ENCODE peak calls at places on chromosomes 4 and X, in eight cellular contexts. One of them, this sample, is unnamed.

GRCh38 chr4:61984260-61984909 is 784.3 kb downstream of the ADGRL3 start:
- DNase-seq in activated CD4-positive, alpha-beta T cell treated with anti-CD3 and anti-CD28 coated beads, Interleukin-2, amount 50 U/mL, for 4 hours: no peak
- DNase-seq in NCI-H1436: no peak
- DNase-seq in stimulated activated CD8-positive, alpha-beta memory T cell treated with anti-CD3 and anti-CD28 coated beads, Interleukin-7, amount 100 ng/mL, for 24 hours: no peak
- DNase-seq in progenitor cell of endocrine pancreas: no peak
- DNase-seq in iPS-NIHi11: peak; percentile 26
- DNase-seq in activated CD4-positive, CD25-positive, alpha-beta regulatory T cell treated with anti-CD3 and anti-CD28 coated beads, Interleukin-2, amount 50 U/mL, for 72 hours: no peak
- DNase-seq in HS-5: no peak
- DNase-seq in this sample: no peak

GRCh38 chr4:8194306-8195242 is 4.5 kb upstream of the SH3TC1 start:
- DNase-seq in activated CD4-positive, alpha-beta T cell treated with anti-CD3 and anti-CD28 coated beads, Interleukin-2, amount 50 U/mL, for 4 hours: no peak
- DNase-seq in NCI-H1436: no peak
- DNase-seq in stimulated activated CD8-positive, alpha-beta memory T cell treated with anti-CD3 and anti-CD28 coated beads, Interleukin-7, amount 100 ng/mL, for 24 hours: no peak
- DNase-seq in progenitor cell of endocrine pancreas: no peak
- DNase-seq in iPS-NIHi11: no peak
- DNase-seq in activated CD4-positive, CD25-positive, alpha-beta regulatory T cell treated with anti-CD3 and anti-CD28 coated beads, Interleukin-2, amount 50 U/mL, for 72 hours: no peak
- DNase-seq in HS-5: no peak
- DNase-seq in this sample: no peak

GRCh38 chrX:97234471-97235097 is 350.9 kb downstream of the RPA4 start:
- DNase-seq in activated CD4-positive, alpha-beta T cell treated with anti-CD3 and anti-CD28 coated beads, Interleukin-2, amount 50 U/mL, for 4 hours: no peak
- DNase-seq in NCI-H1436: no peak
- DNase-seq in stimulated activated CD8-positive, alpha-beta memory T cell treated with anti-CD3 and anti-CD28 coated beads, Interleukin-7, amount 100 ng/mL, for 24 hours: no peak
- DNase-seq in progenitor cell of endocrine pancreas: no peak
- DNase-seq in iPS-NIHi11: no peak
- DNase-seq in activated CD4-positive, CD25-positive, alpha-beta regulatory T cell treated with anti-CD3 and anti-CD28 coated beads, Interleukin-2, amount 50 U/mL, for 72 hours: no peak
- DNase-seq in HS-5: no peak
- DNase-seq in this sample: no peak

GRCh38 chr4:110631582-110632505 is 9.0 kb upstream of the PITX2 start:
- DNase-seq in activated CD4-positive, alpha-beta T cell treated with anti-CD3 and anti-CD28 coated beads, Interleukin-2, amount 50 U/mL, for 4 hours: no peak
- DNase-seq in NCI-H1436: no peak
- DNase-seq in stimulated activated CD8-positive, alpha-beta memory T cell treated with anti-CD3 and anti-CD28 coated beads, Interleukin-7, amount 100 ng/mL, for 24 hours: no peak
- DNase-seq in progenitor cell of endocrine pancreas: peak; percentile 74
- DNase-seq in iPS-NIHi11: peak; percentile 75
- DNase-seq in activated CD4-positive, CD25-positive, alpha-beta regulatory T cell treated with anti-CD3 and anti-CD28 coated beads, Interleukin-2, amount 50 U/mL, for 72 hours: no peak
- DNase-seq in HS-5: peak; percentile 83
- DNase-seq in this sample: peak; percentile 81

GRCh38 chr4:110798682-110799081 is 175.8 kb upstream of the PITX2 start:
- DNase-seq in activated CD4-positive, alpha-beta T cell treated with anti-CD3 and anti-CD28 coated beads, Interleukin-2, amount 50 U/mL, for 4 hours: no peak
- DNase-seq in NCI-H1436: no peak
- DNase-seq in stimulated activated CD8-positive, alpha-beta memory T cell treated with anti-CD3 and anti-CD28 coated beads, Interleukin-7, amount 100 ng/mL, for 24 hours: no peak
- DNase-seq in progenitor cell of endocrine pancreas: no peak
- DNase-seq in iPS-NIHi11: no peak
- DNase-seq in activated CD4-positive, CD25-positive, alpha-beta regulatory T cell treated with anti-CD3 and anti-CD28 coated beads, Interleukin-2, amount 50 U/mL, for 72 hours: no peak
- DNase-seq in HS-5: no peak
- DNase-seq in this sample: no peak

GRCh38 chr4:110480741-110481271 is 4.9 kb downstream of the ENPEP start:
- DNase-seq in activated CD4-positive, alpha-beta T cell treated with anti-CD3 and anti-CD28 coated beads, Interleukin-2, amount 50 U/mL, for 4 hours: no peak
- DNase-seq in NCI-H1436: no peak
- DNase-seq in stimulated activated CD8-positive, alpha-beta memory T cell treated with anti-CD3 and anti-CD28 coated beads, Interleukin-7, amount 100 ng/mL, for 24 hours: no peak
- DNase-seq in progenitor cell of endocrine pancreas: no peak
- DNase-seq in iPS-NIHi11: no peak
- DNase-seq in activated CD4-positive, CD25-positive, alpha-beta regulatory T cell treated with anti-CD3 and anti-CD28 coated beads, Interleukin-2, amount 50 U/mL, for 72 hours: no peak
- DNase-seq in HS-5: no peak
- DNase-seq in this sample: no peak

GRCh38 chr4:47662975-47663374 is 174.9 kb downstream of the CORIN start:
- DNase-seq in activated CD4-positive, alpha-beta T cell treated with anti-CD3 and anti-CD28 coated beads, Interleukin-2, amount 50 U/mL, for 4 hours: no peak
- DNase-seq in NCI-H1436: no peak
- DNase-seq in stimulated activated CD8-positive, alpha-beta memory T cell treated with anti-CD3 and anti-CD28 coated beads, Interleukin-7, amount 100 ng/mL, for 24 hours: no peak
- DNase-seq in progenitor cell of endocrine pancreas: no peak
- DNase-seq in iPS-NIHi11: peak; percentile 38
- DNase-seq in activated CD4-positive, CD25-positive, alpha-beta regulatory T cell treated with anti-CD3 and anti-CD28 coated beads, Interleukin-2, amount 50 U/mL, for 72 hours: no peak
- DNase-seq in HS-5: no peak
- DNase-seq in this sample: peak; percentile 11

GRCh38 chr4:17030543-17030942 is 132.1 kb upstream of the LDB2 start:
- DNase-seq in activated CD4-positive, alpha-beta T cell treated with anti-CD3 and anti-CD28 coated beads, Interleukin-2, amount 50 U/mL, for 4 hours: no peak
- DNase-seq in NCI-H1436: no peak
- DNase-seq in stimulated activated CD8-positive, alpha-beta memory T cell treated with anti-CD3 and anti-CD28 coated beads, Interleukin-7, amount 100 ng/mL, for 24 hours: no peak
- DNase-seq in progenitor cell of endocrine pancreas: no peak
- DNase-seq in iPS-NIHi11: no peak
- DNase-seq in activated CD4-positive, CD25-positive, alpha-beta regulatory T cell treated with anti-CD3 and anti-CD28 coated beads, Interleukin-2, amount 50 U/mL, for 72 hours: no peak
- DNase-seq in HS-5: peak; percentile 76
- DNase-seq in this sample: no peak

GRCh38 chr4:113347245-113347644 is 297.8 kb downstream of the ANK2 start:
- DNase-seq in activated CD4-positive, alpha-beta T cell treated with anti-CD3 and anti-CD28 coated beads, Interleukin-2, amount 50 U/mL, for 4 hours: no peak
- DNase-seq in NCI-H1436: no peak
- DNase-seq in stimulated activated CD8-positive, alpha-beta memory T cell treated with anti-CD3 and anti-CD28 coated beads, Interleukin-7, amount 100 ng/mL, for 24 hours: no peak
- DNase-seq in progenitor cell of endocrine pancreas: no peak
- DNase-seq in iPS-NIHi11: no peak
- DNase-seq in activated CD4-positive, CD25-positive, alpha-beta regulatory T cell treated with anti-CD3 and anti-CD28 coated beads, Interleukin-2, amount 50 U/mL, for 72 hours: no peak
- DNase-seq in HS-5: no peak
- DNase-seq in this sample: no peak

GRCh38 chr4:5809216-5809776 is 83.6 kb downstream of the CRMP1 start:
- DNase-seq in activated CD4-positive, alpha-beta T cell treated with anti-CD3 and anti-CD28 coated beads, Interleukin-2, amount 50 U/mL, for 4 hours: no peak
- DNase-seq in NCI-H1436: no peak
- DNase-seq in stimulated activated CD8-positive, alpha-beta memory T cell treated with anti-CD3 and anti-CD28 coated beads, Interleukin-7, amount 100 ng/mL, for 24 hours: no peak
- DNase-seq in progenitor cell of endocrine pancreas: no peak
- DNase-seq in iPS-NIHi11: no peak
- DNase-seq in activated CD4-positive, CD25-positive, alpha-beta regulatory T cell treated with anti-CD3 and anti-CD28 coated beads, Interleukin-2, amount 50 U/mL, for 72 hours: no peak
- DNase-seq in HS-5: no peak
- DNase-seq in this sample: no peak

GRCh38 chrX:68699960-68700746 is 52.7 kb downstream of the STARD8 start:
- DNase-seq in activated CD4-positive, alpha-beta T cell treated with anti-CD3 and anti-CD28 coated beads, Interleukin-2, amount 50 U/mL, for 4 hours: no peak
- DNase-seq in NCI-H1436: no peak
- DNase-seq in stimulated activated CD8-positive, alpha-beta memory T cell treated with anti-CD3 and anti-CD28 coated beads, Interleukin-7, amount 100 ng/mL, for 24 hours: no peak
- DNase-seq in progenitor cell of endocrine pancreas: no peak
- DNase-seq in iPS-NIHi11: no peak
- DNase-seq in activated CD4-positive, CD25-positive, alpha-beta regulatory T cell treated with anti-CD3 and anti-CD28 coated beads, Interleukin-2, amount 50 U/mL, for 72 hours: no peak
- DNase-seq in HS-5: peak; percentile 50
- DNase-seq in this sample: peak; percentile 25

GRCh38 chr4:8088966-8089491 is 69.6 kb downstream of the ABLIM2 start:
- DNase-seq in activated CD4-positive, alpha-beta T cell treated with anti-CD3 and anti-CD28 coated beads, Interleukin-2, amount 50 U/mL, for 4 hours: no peak
- DNase-seq in NCI-H1436: no peak
- DNase-seq in stimulated activated CD8-positive, alpha-beta memory T cell treated with anti-CD3 and anti-CD28 coated beads, Interleukin-7, amount 100 ng/mL, for 24 hours: no peak
- DNase-seq in progenitor cell of endocrine pancreas: no peak
- DNase-seq in iPS-NIHi11: no peak
- DNase-seq in activated CD4-positive, CD25-positive, alpha-beta regulatory T cell treated with anti-CD3 and anti-CD28 coated beads, Interleukin-2, amount 50 U/mL, for 72 hours: no peak
- DNase-seq in HS-5: no peak
- DNase-seq in this sample: no peak

GRCh38 chr4:151614532-151614931 is 146.3 kb downstream of the GATB start:
- DNase-seq in activated CD4-positive, alpha-beta T cell treated with anti-CD3 and anti-CD28 coated beads, Interleukin-2, amount 50 U/mL, for 4 hours: no peak
- DNase-seq in NCI-H1436: no peak
- DNase-seq in stimulated activated CD8-positive, alpha-beta memory T cell treated with anti-CD3 and anti-CD28 coated beads, Interleukin-7, amount 100 ng/mL, for 24 hours: no peak
- DNase-seq in progenitor cell of endocrine pancreas: no peak
- DNase-seq in iPS-NIHi11: no peak
- DNase-seq in activated CD4-positive, CD25-positive, alpha-beta regulatory T cell treated with anti-CD3 and anti-CD28 coated beads, Interleukin-2, amount 50 U/mL, for 72 hours: no peak
- DNase-seq in HS-5: no peak
- DNase-seq in this sample: no peak